ENCODE peak calls at places on chromosomes 12 and 14, in eight cellular contexts. U, I, O, C, P, Z, Q and W are unnamed samples.

GRCh38 chr14:61575126-61575525 is 120.2 kb upstream of the HIF1A start:
- DNase-seq in U (no peak), I (no peak), O (no peak), C (no peak), P (no peak), Z (no peak), Q (no peak), W (no peak)

GRCh38 chr12:96719671-96720362 is 187.2 kb upstream of the NEDD1 start:
- DNase-seq in U (peak), I (peak), O (peak), C (no peak), P (no peak), Z (no peak), Q (no peak), W (no peak)

GRCh38 chr14:26598081-26598671 is 343 bp upstream of the NOVA1 start:
- DNase-seq in U (peak), I (no peak), O (peak), C (no peak), P (peak), Z (peak), Q (peak), W (no peak)

GRCh38 chr12:47312147-47312546 is 232.4 kb upstream of the AMIGO2 start:
- DNase-seq in U (no peak), I (no peak), O (no peak), C (no peak), P (no peak), Z (no peak), Q (no peak), W (no peak)

GRCh38 chr12:119322324-119322723 is 12.2 kb upstream of the CCDC60 start:
- DNase-seq in U (no peak), I (no peak), O (no peak), C (no peak), P (no peak), Z (no peak), Q (no peak), W (no peak)

GRCh38 chr14:55240526-55241178 is 30.6 kb upstream of the FBXO34 start:
- DNase-seq in U (peak), I (no peak), O (peak), C (peak), P (no peak), Z (no peak), Q (no peak), W (no peak)

GRCh38 chr12:4630262-4630661 is 18.6 kb downstream of the AKAP3 start:
- DNase-seq in U (no peak), I (no peak), O (no peak), C (no peak), P (no peak), Z (no peak), Q (no peak), W (no peak)

GRCh38 chr14:100124551-100125088 is 34.8 kb downstream of the DEGS2 start:
- DNase-seq in U (no peak), I (no peak), O (no peak), C (no peak), P (no peak), Z (no peak), Q (no peak), W (no peak)

GRCh38 chr14:103281496-103282231 is 52.4 kb upstream of the EIF5 start:
- DNase-seq in U (peak), I (no peak), O (peak), C (peak), P (peak), Z (peak), Q (peak), W (no peak)

GRCh38 chr12:107405436-107405835 is 280.2 kb upstream of the PWP1 start:
- DNase-seq in U (no peak), I (no peak), O (no peak), C (no peak), P (no peak), Z (no peak), Q (no peak), W (no peak)

GRCh38 chr14:31197671-31198070 is 9.9 kb downstream of the HECTD1 start:
- DNase-seq in U (no peak), I (no peak), O (no peak), C (no peak), P (no peak), Z (no peak), Q (no peak), W (no peak)

GRCh38 chr14:101882141-101882935 is 82.0 kb upstream of the DYNC1H1 start:
- DNase-seq in U (no peak), I (no peak), O (no peak), C (no peak), P (no peak), Z (no peak), Q (no peak), W (no peak)

GRCh38 chr14:56044196-56044595 is 74.0 kb upstream of the PELI2 start:
- DNase-seq in U (no peak), I (no peak), O (no peak), C (no peak), P (no peak), Z (no peak), Q (no peak), W (no peak)

GRCh38 chr14:105581551-105582341 is 55.4 kb downstream of the TMEM121 start:
- DNase-seq in U (no peak), I (peak), O (no peak), C (no peak), P (no peak), Z (no peak), Q (no peak), W (no peak)

GRCh38 chr12:52517005-52517835 is 3.0 kb downstream of the KRT5 start:
- DNase-seq in U (no peak), I (no peak), O (no peak), C (no peak), P (no peak), Z (no peak), Q (no peak), W (no peak)

GRCh38 chr12:2877959-2878732 is 1.1 kb downstream of the RHNO1 start:
- DNase-seq in U (peak), I (peak), O (peak), C (no peak), P (no peak), Z (no peak), Q (no peak), W (no peak)

GRCh38 chr12:132131229-132131628 is 12.9 kb downstream of the DDX51 start:
- DNase-seq in U (no peak), I (no peak), O (no peak), C (no peak), P (no peak), Z (peak), Q (no peak), W (no peak)

GRCh38 chr12:126033746-126034145 is 968.5 kb downstream of the AACS start:
- DNase-seq in U (no peak), I (no peak), O (no peak), C (no peak), P (no peak), Z (no peak), Q (no peak), W (no peak)

GRCh38 chr12:31238764-31239387 is 87.1 kb downstream of the SINHCAF start:
- DNase-seq in U (peak), I (peak), O (peak), C (no peak), P (peak), Z (peak), Q (peak), W (no peak)

GRCh38 chr12:9925746-9926393 is 6.3 kb downstream of the CLEC2A start:
- DNase-seq in U (peak), I (peak), O (peak), C (no peak), P (no peak), Z (no peak), Q (peak), W (no peak)

GRCh38 chr14:32006267-32007110 is 70.6 kb upstream of the ARHGAP5 start:
- DNase-seq in U (no peak), I (no peak), O (no peak), C (no peak), P (no peak), Z (no peak), Q (no peak), W (no peak)

GRCh38 chr14:32078794-32079663 is 1.9 kb downstream of the ARHGAP5 start:
- DNase-seq in U (peak), I (no peak), O (peak), C (no peak), P (no peak), Z (no peak), Q (peak), W (no peak)

GRCh38 chr14:68937790-68938514 is 41.1 kb downstream of the ACTN1 start:
- DNase-seq in U (peak), I (no peak), O (no peak), C (no peak), P (peak), Z (peak), Q (peak), W (no peak)

GRCh38 chr12:75623631-75624118 is 112.3 kb upstream of the KRR1 start:
- DNase-seq in U (peak), I (no peak), O (peak), C (no peak), P (no peak), Z (no peak), Q (peak), W (peak)
- TF ChIP-seq CTCF in U (no peak), I (peak), O (peak), C (peak), P (no peak), Z (peak), Q (peak), W (no peak)

GRCh38 chr14:23430016-23430732 is 5.3 kb downstream of the MYH7 start:
- DNase-seq in U (no peak), I (no peak), O (no peak), C (no peak), P (no peak), Z (no peak), Q (no peak), W (no peak)
- H3K4me3 ChIP-seq in U (no peak), I (no peak), O (no peak), C (no peak), P (no peak), Z (no peak), Q (no peak), W (no peak)

DNA sequence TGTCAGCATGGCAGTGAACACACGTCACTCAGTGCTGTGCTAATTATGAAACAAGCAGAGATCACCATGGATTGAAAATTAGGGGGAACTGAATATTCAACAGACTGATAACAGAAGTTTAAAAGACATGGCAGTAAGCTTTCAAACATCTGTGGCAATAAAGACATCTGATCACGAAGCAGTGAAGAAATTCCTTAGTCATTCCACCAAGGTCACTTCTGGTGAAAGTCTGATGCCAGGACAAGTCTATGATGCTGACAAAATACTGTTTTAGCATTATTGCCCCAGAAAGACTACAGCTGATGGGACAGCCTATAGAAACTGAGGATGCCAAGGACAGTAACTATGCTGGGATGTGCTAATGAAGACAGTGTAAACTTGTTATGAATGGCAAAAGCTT is 126.9 kb upstream of the RBM19 start:
- DNase-seq in U (no peak), I (no peak), O (peak), C (no peak), P (no peak), Z (no peak), Q (no peak), W (no peak)
- TF ChIP-seq CTCF in U (no peak), I (no peak), O (no peak), C (no peak), P (no peak), Z (no peak), Q (no peak), W (no peak)

DNA sequence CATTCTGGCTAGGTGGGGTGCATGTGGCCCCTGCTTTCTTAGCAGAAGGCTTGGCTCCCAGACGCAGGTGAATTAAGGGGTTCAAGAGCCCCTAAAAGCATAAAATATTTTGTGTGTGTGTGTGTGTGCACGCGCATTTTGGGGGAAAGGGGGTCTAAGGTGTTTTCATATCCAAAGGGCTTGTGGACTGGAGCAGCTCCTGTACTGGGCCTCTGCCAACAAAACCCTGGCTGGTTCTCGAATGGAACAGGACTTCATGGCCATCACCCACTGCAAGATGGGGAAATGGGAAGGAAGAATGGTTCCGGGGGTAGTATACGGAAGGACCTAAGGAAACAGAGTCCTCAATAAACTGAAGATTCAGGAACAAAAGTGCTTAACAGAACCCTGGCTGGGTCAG is 3.9 kb upstream of the ATN1 start:
- DNase-seq in U (no peak), I (no peak), O (no peak), C (no peak), P (no peak), Z (no peak), Q (no peak), W (no peak)
- H3K4me3 ChIP-seq in U (no peak), I (no peak), O (no peak), C (no peak), P (no peak), Z (no peak), Q (no peak), W (no peak)

GRCh38 chr12:95613021-95613420 is 61.7 kb upstream of the USP44 start:
- DNase-seq in U (no peak), I (no peak), O (peak), C (no peak), P (no peak), Z (no peak), Q (no peak), W (no peak)
- TF ChIP-seq CTCF in U (no peak), I (no peak), O (no peak), C (no peak), P (no peak), Z (no peak), Q (no peak), W (no peak)

DNA sequence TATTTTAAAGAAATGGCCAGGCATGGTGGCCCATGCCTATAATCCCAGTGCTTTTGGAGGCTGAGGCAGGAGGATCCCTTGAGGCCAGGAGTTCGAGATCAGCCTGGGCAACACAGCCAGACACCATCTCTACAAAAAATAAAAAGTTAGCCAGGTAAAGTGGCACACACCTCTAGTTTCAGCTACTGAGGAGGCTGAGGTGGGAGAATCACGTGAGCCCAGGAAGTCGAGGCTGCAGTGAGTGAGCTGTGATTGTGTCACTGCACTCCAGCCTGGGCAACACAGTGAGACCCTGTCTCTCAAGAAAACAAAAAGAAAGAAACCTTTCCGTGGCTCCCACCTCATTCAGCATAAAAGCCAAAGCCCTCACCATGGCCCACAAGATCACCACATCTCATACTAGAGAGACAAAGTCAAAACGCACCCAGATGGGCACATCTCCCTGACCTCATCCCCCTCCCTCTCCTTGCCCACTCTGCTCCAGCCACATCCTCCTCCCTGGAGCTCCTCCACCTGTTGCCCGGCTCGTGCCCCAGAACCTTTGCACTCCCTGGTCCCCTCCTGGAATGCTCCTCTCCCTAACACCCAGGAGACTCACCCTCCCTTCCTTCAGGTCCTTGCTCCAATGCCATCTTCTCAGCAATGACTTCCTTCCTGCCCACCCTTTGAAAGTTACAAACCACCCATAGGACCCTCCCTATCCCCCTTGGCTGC is 4.7 kb upstream of the SCARB1 start:
- DNase-seq in U (no peak), I (no peak), O (no peak), C (no peak), P (no peak), Z (no peak), Q (no peak), W (no peak)
- H3K4me3 ChIP-seq in U (no peak), I (no peak), O (no peak), C (no peak), P (no peak), Z (no peak), Q (no peak), W (no peak)

GRCh38 chr12:113273053-113273725 is 51.9 kb downstream of the TPCN1 start:
- DNase-seq in U (peak), I (no peak), O (peak), C (no peak), P (no peak), Z (peak), Q (no peak), W (no peak)
- TF ChIP-seq CTCF in U (no peak), I (no peak), O (no peak), C (no peak), P (no peak), Z (no peak), Q (no peak), W (no peak)

DNA sequence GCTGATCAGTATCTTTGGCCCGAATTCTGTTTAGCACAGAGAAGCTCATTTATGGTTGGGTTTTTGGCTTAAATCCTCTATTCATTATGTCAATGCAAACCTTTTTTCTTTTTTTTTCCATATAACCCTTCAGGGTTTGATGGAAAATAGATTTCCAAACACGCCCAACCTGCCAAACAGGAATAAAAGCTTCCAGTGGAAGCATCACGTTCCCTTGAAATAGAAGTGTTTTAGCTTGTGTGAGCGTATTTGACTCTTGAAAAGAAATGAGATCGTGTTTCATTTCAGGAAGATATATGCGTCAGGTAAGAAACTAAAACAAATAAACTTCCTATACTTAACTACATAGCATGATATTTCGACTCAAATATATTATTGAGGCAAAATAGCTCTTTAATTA is at the start of gene PIK3C2G:
- DNase-seq in U (no peak), I (no peak), O (no peak), C (no peak), P (peak), Z (no peak), Q (no peak), W (no peak)
- H3K4me3 ChIP-seq in U (no peak), I (no peak), O (no peak), C (no peak), P (peak), Z (no peak), Q (no peak), W (no peak)

GRCh38 chr14:92439551-92440344 is 73.8 kb upstream of the RIN3 start:
- DNase-seq in U (no peak), I (peak), O (no peak), C (no peak), P (no peak), Z (no peak), Q (peak), W (no peak)
- TF ChIP-seq CTCF in U (no peak), I (no peak), O (no peak), C (no peak), P (no peak), Z (no peak), Q (no peak), W (no peak)